ENCODE peak calls at places on chromosome 1, in eight cellular contexts. Q is body of pancreas; J is stomach; U is neural progenitor cell; A is H1; O is Panc1; S is CD8-positive, alpha-beta memory T cell; G is Peyer's patch. K is an unnamed sample.

GRCh38 chr1:84506729-84507453 is 510 bp upstream of the GNG5 start:
- DNase-seq in O (no peak), S (no peak), G (no peak), J (no peak), A (no peak), U (no peak), Q (no peak), K (no peak)

GRCh38 chr1:185528084-185528656 is 206.0 kb upstream of the HMCN1 start:
- DNase-seq in A (no peak), G (no peak), J (no peak), O (no peak), Q (no peak), U (no peak), S (no peak), K (no peak)

GRCh38 chr1:22176258-22176657 is 33.4 kb upstream of the WNT4 start:
- DNase-seq in O (no peak), A (no peak), U (no peak), J (no peak), S (no peak), Q (no peak), G (no peak), K (no peak)

GRCh38 chr1:34859442-34860200 is at the start of gene SMIM12:
- DNase-seq in G (peak; percentile 93), Q (peak; percentile 95), A (peak; percentile 88), U (peak; percentile 93), S (peak; percentile 81), O (peak; percentile 84), J (peak; percentile 96), K (peak; percentile 92)

GRCh38 chr1:41006942-41007865 is 14.3 kb downstream of the SLFNL1 start:
- DNase-seq in G (no peak), U (no peak), S (no peak), J (no peak), A (no peak), O (no peak), Q (no peak), K (no peak)

GRCh38 chr1:212002536-212002935 is 32.8 kb downstream of the INTS7 start:
- DNase-seq in Q (no peak), A (no peak), O (no peak), J (no peak), S (no peak), G (no peak), U (peak; percentile 32), K (no peak)

GRCh38 chr1:200880212-200880611 is 7.4 kb downstream of the GPR25 start:
- DNase-seq in O (no peak), J (no peak), A (peak; percentile 37), U (no peak), S (no peak), Q (no peak), G (no peak), K (no peak)

GRCh38 chr1:116923421-116923820 is 13.7 kb downstream of the PTGFRN start:
- DNase-seq in S (no peak), A (no peak), U (no peak), O (no peak), Q (no peak), J (no peak), G (no peak), K (no peak)

GRCh38 chr1:205375816-205376545 is 19.3 kb upstream of the KLHDC8A start:
- DNase-seq in O (no peak), Q (no peak), S (no peak), J (no peak), U (peak; percentile 79), G (peak; percentile 12), A (no peak), K (no peak)

DNA sequence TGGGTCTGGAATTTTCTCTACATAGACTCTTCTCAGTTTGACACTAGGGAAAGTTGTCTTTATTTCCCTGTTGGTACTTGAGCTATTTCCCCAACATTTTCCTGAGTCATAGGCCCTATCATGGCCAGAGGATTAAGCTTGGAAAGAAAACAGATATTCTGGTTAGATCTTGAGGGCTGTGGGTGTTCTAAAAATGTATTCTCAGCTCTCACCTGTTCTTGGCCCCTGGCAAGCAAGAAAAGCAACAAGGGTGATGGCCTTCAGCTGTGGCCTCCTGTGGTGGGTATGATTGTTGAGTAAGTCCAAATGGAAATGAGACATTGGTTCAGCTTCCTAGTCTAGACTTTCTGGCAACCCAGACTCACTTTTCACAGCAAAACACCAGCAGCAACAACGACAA is 17.4 kb upstream of the LCE3A start:
- DNase-seq in O (no peak), S (no peak), G (no peak), Q (no peak), J (no peak), A (no peak), U (no peak), K (no peak)
- H3K27ac ChIP-seq in O (no peak overlapping the region), S (no peak overlapping the region), G (no peak overlapping the region), Q (no peak overlapping the region), J (no peak overlapping the region), A (no peak overlapping the region), U (no peak overlapping the region), K (no peak overlapping the region)

DNA sequence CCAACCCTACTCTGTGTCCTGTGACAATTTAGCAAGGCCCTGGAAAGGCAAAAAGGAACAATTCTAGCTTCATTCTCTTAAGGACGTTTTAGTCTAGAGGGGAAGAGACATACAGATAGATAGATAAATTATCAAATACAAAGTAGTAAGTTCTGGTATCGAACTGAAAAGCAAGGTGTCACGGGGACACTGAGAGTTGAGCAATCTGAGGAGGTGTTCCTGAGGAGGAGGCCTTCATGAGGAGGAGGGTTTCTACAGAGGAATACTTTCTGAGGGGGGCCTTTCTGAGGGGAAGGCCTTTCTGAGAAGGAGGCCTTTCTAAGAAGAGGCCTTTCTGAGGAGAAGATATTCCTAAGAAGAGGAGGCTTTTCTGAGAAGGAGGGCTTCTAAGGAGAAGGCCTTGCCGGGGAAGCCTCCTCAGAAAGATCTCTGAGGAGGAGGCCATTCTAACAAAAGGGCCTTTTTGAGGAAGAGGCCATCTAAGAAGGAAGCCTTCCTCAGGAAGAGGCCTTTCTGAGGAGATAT is 155.9 kb upstream of the COA6 start:
- DNase-seq in U (no peak), O (no peak), S (no peak), A (no peak), G (no peak), Q (no peak), J (no peak), K (no peak)
- H3K27ac ChIP-seq in U (no peak overlapping the region), O (no peak overlapping the region), S (no peak overlapping the region), A (no peak overlapping the region), G (no peak overlapping the region), Q (no peak overlapping the region), J (no peak overlapping the region), K (peak overlapping the region; percentile 72)

GRCh38 chr1:16153110-16153998 is 2.5 kb downstream of the EPHA2 start:
- DNase-seq in Q (no peak), J (no peak), U (peak; percentile 75), A (no peak), S (no peak), G (no peak), O (no peak), K (no peak)
- H3K27ac ChIP-seq in Q (peak overlapping the region; percentile 93), J (peak overlapping the region; percentile 92), U (peak overlapping the region; percentile 75), A (no peak overlapping the region), S (no peak overlapping the region), G (peak overlapping the region; percentile 88), O (peak overlapping the region; percentile 100), K (no peak overlapping the region)

DNA sequence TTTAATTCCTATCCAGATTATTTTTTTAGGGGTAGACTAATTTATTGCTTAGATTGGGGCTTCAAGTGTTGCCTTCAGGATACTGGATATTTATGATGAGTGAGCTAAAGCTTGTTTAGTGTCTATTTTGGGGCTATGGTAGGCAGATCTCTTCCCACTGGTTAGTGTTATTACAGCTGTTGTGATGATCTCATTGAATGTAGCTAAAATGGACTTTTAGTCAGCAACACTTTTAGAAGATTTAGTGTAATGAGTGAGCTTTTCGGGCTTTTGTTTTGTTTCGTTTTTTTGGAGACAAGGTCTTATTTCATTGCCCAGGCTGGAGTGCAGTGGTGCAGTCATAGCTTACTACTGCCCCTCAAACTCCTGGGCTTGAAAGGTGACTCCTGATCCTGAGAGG is 14.2 kb downstream of the THRAP3 start:
- DNase-seq in A (no peak), S (no peak), G (no peak), Q (no peak), U (no peak), J (no peak), O (no peak), K (no peak)
- H3K27ac ChIP-seq in A (no peak overlapping the region), S (no peak overlapping the region), G (no peak overlapping the region), Q (no peak overlapping the region), U (no peak overlapping the region), J (no peak overlapping the region), O (no peak overlapping the region), K (no peak overlapping the region)

DNA sequence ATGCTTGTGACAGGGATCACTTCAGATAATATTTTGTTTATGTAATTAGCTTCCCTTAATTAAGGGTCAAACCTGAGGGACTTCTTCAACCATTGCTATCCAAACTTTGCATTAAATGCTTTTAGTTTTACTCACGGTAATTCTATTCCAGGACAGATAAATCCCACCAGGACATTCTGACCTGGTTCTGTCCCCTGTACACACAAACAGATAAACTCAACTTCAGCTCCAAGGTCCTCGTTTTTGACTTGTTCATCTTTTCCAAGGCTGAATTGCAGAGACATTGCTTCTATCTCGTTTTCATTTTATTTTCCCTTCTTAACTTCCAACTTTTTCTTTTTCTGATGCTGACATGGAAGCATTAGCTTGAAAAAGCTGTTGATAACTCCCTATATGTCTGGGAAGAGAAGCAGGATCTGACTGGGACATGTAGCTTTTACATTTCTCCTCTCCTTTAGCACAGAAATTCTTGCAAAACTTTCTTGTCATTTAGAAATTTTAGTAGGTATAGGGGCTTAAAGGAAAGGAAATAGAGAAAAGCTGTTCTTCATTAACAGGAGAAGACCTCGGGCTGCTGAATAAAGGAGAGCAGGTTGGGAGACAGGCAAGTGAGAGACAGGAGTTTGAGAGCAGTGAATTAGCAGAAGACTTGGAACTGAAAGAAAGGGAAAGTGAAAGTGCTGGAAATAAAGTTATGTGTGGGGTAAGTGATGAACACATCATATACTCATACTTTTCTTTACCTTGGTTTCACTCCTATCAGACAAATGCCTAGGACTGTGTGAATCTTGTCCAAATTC is 231.7 kb upstream of the B3GALT2 start:
- DNase-seq in O (no peak), S (peak; percentile 46), A (no peak), G (no peak), J (no peak), Q (no peak), U (no peak), K (no peak)
- H3K27ac ChIP-seq in O (peak overlapping the region; percentile 72), S (peak overlapping the region; percentile 11), A (no peak overlapping the region), G (peak overlapping the region; percentile 23), J (peak overlapping the region; percentile 44), Q (no peak overlapping the region), U (no peak overlapping the region), K (no peak overlapping the region)

GRCh38 chr1:51247499-51247898 is 11.4 kb downstream of the RNF11 start:
- DNase-seq in U (no peak), S (no peak), J (no peak), G (no peak), Q (no peak), O (no peak), A (no peak), K (no peak)
- H3K27ac ChIP-seq in U (no peak overlapping the region), S (no peak overlapping the region), J (no peak overlapping the region), G (no peak overlapping the region), Q (no peak overlapping the region), O (no peak overlapping the region), A (no peak overlapping the region), K (no peak overlapping the region)

K was measured in substantia nigra.